ENCODE peak calls at places on chromosomes 7 and 10, in nine cellular contexts. One of them, this sample, is unnamed.

GRCh38 chr10:29271877-29272276 is 17.0 kb upstream of the LYZL1 start:
- DNase-seq in iPS DF 19.7: no peak
- DNase-seq in SJSA1: no peak
- DNase-seq in NCI-H1694 treated with DMSO at 0.1 percent for 48 hours: no peak
- DNase-seq in stimulated activated CD4-positive, alpha-beta T cell treated with anti-CD3 and anti-CD28 coated beads, Interleukin-4, amount 100 ng/mL, for 24 hours: no peak
- DNase-seq in NCI-H345: no peak
- DNase-seq in lower leg skin: no peak
- DNase-seq in A172: no peak
- DNase-seq in activated CD8-positive, alpha-beta memory T cell treated with anti-CD3 and anti-CD28 coated beads, Interleukin-2, amount 10 ng/mL, durations not matched to agents 7 days and 5 days: no peak
- DNase-seq in this sample: no peak

GRCh38 chr10:133143200-133143533 is 16.9 kb upstream of the KNDC1 start:
- DNase-seq in iPS DF 19.7: no peak
- DNase-seq in SJSA1: no peak
- DNase-seq in NCI-H1694 treated with DMSO at 0.1 percent for 48 hours: no peak
- DNase-seq in stimulated activated CD4-positive, alpha-beta T cell treated with anti-CD3 and anti-CD28 coated beads, Interleukin-4, amount 100 ng/mL, for 24 hours: no peak
- DNase-seq in NCI-H345: no peak
- DNase-seq in lower leg skin: no peak
- DNase-seq in A172: no peak
- DNase-seq in activated CD8-positive, alpha-beta memory T cell treated with anti-CD3 and anti-CD28 coated beads, Interleukin-2, amount 10 ng/mL, durations not matched to agents 7 days and 5 days: no peak
- DNase-seq in this sample: no peak

GRCh38 chr7:25262586-25262985 is 34.3 kb upstream of the NPVF start:
- DNase-seq in iPS DF 19.7: no peak
- DNase-seq in SJSA1: peak
- DNase-seq in NCI-H1694 treated with DMSO at 0.1 percent for 48 hours: no peak
- DNase-seq in stimulated activated CD4-positive, alpha-beta T cell treated with anti-CD3 and anti-CD28 coated beads, Interleukin-4, amount 100 ng/mL, for 24 hours: no peak
- DNase-seq in NCI-H345: no peak
- DNase-seq in lower leg skin: no peak
- DNase-seq in A172: peak
- DNase-seq in activated CD8-positive, alpha-beta memory T cell treated with anti-CD3 and anti-CD28 coated beads, Interleukin-2, amount 10 ng/mL, durations not matched to agents 7 days and 5 days: no peak
- DNase-seq in this sample: no peak

GRCh38 chr7:139734395-139734794 is 43.4 kb downstream of the HIPK2 start:
- DNase-seq in iPS DF 19.7: no peak
- DNase-seq in SJSA1: peak
- DNase-seq in NCI-H1694 treated with DMSO at 0.1 percent for 48 hours: no peak
- DNase-seq in stimulated activated CD4-positive, alpha-beta T cell treated with anti-CD3 and anti-CD28 coated beads, Interleukin-4, amount 100 ng/mL, for 24 hours: no peak
- DNase-seq in NCI-H345: no peak
- DNase-seq in lower leg skin: peak
- DNase-seq in A172: peak
- DNase-seq in activated CD8-positive, alpha-beta memory T cell treated with anti-CD3 and anti-CD28 coated beads, Interleukin-2, amount 10 ng/mL, durations not matched to agents 7 days and 5 days: no peak
- DNase-seq in this sample: no peak

GRCh38 chr10:114374141-114374791 is 30.0 kb downstream of the AFAP1L2 start:
- DNase-seq in iPS DF 19.7: no peak
- DNase-seq in SJSA1: no peak
- DNase-seq in NCI-H1694 treated with DMSO at 0.1 percent for 48 hours: no peak
- DNase-seq in stimulated activated CD4-positive, alpha-beta T cell treated with anti-CD3 and anti-CD28 coated beads, Interleukin-4, amount 100 ng/mL, for 24 hours: no peak
- DNase-seq in NCI-H345: no peak
- DNase-seq in lower leg skin: no peak
- DNase-seq in A172: no peak
- DNase-seq in activated CD8-positive, alpha-beta memory T cell treated with anti-CD3 and anti-CD28 coated beads, Interleukin-2, amount 10 ng/mL, durations not matched to agents 7 days and 5 days: no peak
- DNase-seq in this sample: no peak

GRCh38 chr7:45140827-45141226 is 16.8 kb upstream of the RAMP3 start:
- DNase-seq in iPS DF 19.7: no peak
- DNase-seq in SJSA1: no peak
- DNase-seq in NCI-H1694 treated with DMSO at 0.1 percent for 48 hours: no peak
- DNase-seq in stimulated activated CD4-positive, alpha-beta T cell treated with anti-CD3 and anti-CD28 coated beads, Interleukin-4, amount 100 ng/mL, for 24 hours: no peak
- DNase-seq in NCI-H345: no peak
- DNase-seq in lower leg skin: no peak
- DNase-seq in A172: no peak
- DNase-seq in activated CD8-positive, alpha-beta memory T cell treated with anti-CD3 and anti-CD28 coated beads, Interleukin-2, amount 10 ng/mL, durations not matched to agents 7 days and 5 days: no peak
- DNase-seq in this sample: no peak

GRCh38 chr7:129664029-129665012 is 52.8 kb downstream of the NRF1 start:
- DNase-seq in iPS DF 19.7: no peak
- DNase-seq in SJSA1: peak
- DNase-seq in NCI-H1694 treated with DMSO at 0.1 percent for 48 hours: peak
- DNase-seq in stimulated activated CD4-positive, alpha-beta T cell treated with anti-CD3 and anti-CD28 coated beads, Interleukin-4, amount 100 ng/mL, for 24 hours: no peak
- DNase-seq in NCI-H345: peak
- DNase-seq in lower leg skin: no peak
- DNase-seq in A172: peak
- DNase-seq in activated CD8-positive, alpha-beta memory T cell treated with anti-CD3 and anti-CD28 coated beads, Interleukin-2, amount 10 ng/mL, durations not matched to agents 7 days and 5 days: no peak
- DNase-seq in this sample: peak

GRCh38 chr10:115950320-115950719 is 322.7 kb downstream of the GFRA1 start:
- DNase-seq in iPS DF 19.7: no peak
- DNase-seq in SJSA1: no peak
- DNase-seq in NCI-H1694 treated with DMSO at 0.1 percent for 48 hours: no peak
- DNase-seq in stimulated activated CD4-positive, alpha-beta T cell treated with anti-CD3 and anti-CD28 coated beads, Interleukin-4, amount 100 ng/mL, for 24 hours: no peak
- DNase-seq in NCI-H345: no peak
- DNase-seq in lower leg skin: no peak
- DNase-seq in A172: no peak
- DNase-seq in activated CD8-positive, alpha-beta memory T cell treated with anti-CD3 and anti-CD28 coated beads, Interleukin-2, amount 10 ng/mL, durations not matched to agents 7 days and 5 days: no peak
- DNase-seq in this sample: no peak

GRCh38 chr10:127903789-127904188 is 3.1 kb upstream of the PTPRE start:
- DNase-seq in iPS DF 19.7: no peak
- DNase-seq in SJSA1: no peak
- DNase-seq in NCI-H1694 treated with DMSO at 0.1 percent for 48 hours: no peak
- DNase-seq in stimulated activated CD4-positive, alpha-beta T cell treated with anti-CD3 and anti-CD28 coated beads, Interleukin-4, amount 100 ng/mL, for 24 hours: no peak
- DNase-seq in NCI-H345: no peak
- DNase-seq in lower leg skin: peak
- DNase-seq in A172: no peak
- DNase-seq in activated CD8-positive, alpha-beta memory T cell treated with anti-CD3 and anti-CD28 coated beads, Interleukin-2, amount 10 ng/mL, durations not matched to agents 7 days and 5 days: no peak
- DNase-seq in this sample: no peak

GRCh38 chr7:101690061-101690460 is 61.0 kb upstream of the MYL10 start:
- DNase-seq in iPS DF 19.7: no peak
- DNase-seq in SJSA1: no peak
- DNase-seq in NCI-H1694 treated with DMSO at 0.1 percent for 48 hours: no peak
- DNase-seq in stimulated activated CD4-positive, alpha-beta T cell treated with anti-CD3 and anti-CD28 coated beads, Interleukin-4, amount 100 ng/mL, for 24 hours: no peak
- DNase-seq in NCI-H345: no peak
- DNase-seq in lower leg skin: no peak
- DNase-seq in A172: no peak
- DNase-seq in activated CD8-positive, alpha-beta memory T cell treated with anti-CD3 and anti-CD28 coated beads, Interleukin-2, amount 10 ng/mL, durations not matched to agents 7 days and 5 days: no peak
- DNase-seq in this sample: no peak

GRCh38 chr7:27212587-27213149 is 12.8 kb upstream of the HOXA13 start:
- DNase-seq in iPS DF 19.7: no peak
- DNase-seq in SJSA1: no peak
- DNase-seq in NCI-H1694 treated with DMSO at 0.1 percent for 48 hours: no peak
- DNase-seq in stimulated activated CD4-positive, alpha-beta T cell treated with anti-CD3 and anti-CD28 coated beads, Interleukin-4, amount 100 ng/mL, for 24 hours: no peak
- DNase-seq in NCI-H345: no peak
- DNase-seq in lower leg skin: peak
- DNase-seq in A172: no peak
- DNase-seq in activated CD8-positive, alpha-beta memory T cell treated with anti-CD3 and anti-CD28 coated beads, Interleukin-2, amount 10 ng/mL, durations not matched to agents 7 days and 5 days: no peak
- DNase-seq in this sample: no peak

GRCh38 chr10:44662002-44662401 is 249.1 kb upstream of the TMEM72 start:
- DNase-seq in iPS DF 19.7: no peak
- DNase-seq in SJSA1: no peak
- DNase-seq in NCI-H1694 treated with DMSO at 0.1 percent for 48 hours: no peak
- DNase-seq in stimulated activated CD4-positive, alpha-beta T cell treated with anti-CD3 and anti-CD28 coated beads, Interleukin-4, amount 100 ng/mL, for 24 hours: no peak
- DNase-seq in NCI-H345: no peak
- DNase-seq in lower leg skin: no peak
- DNase-seq in A172: no peak
- DNase-seq in activated CD8-positive, alpha-beta memory T cell treated with anti-CD3 and anti-CD28 coated beads, Interleukin-2, amount 10 ng/mL, durations not matched to agents 7 days and 5 days: no peak
- DNase-seq in this sample: no peak

GRCh38 chr7:107891619-107892366 is 810 bp downstream of the DLD start:
- DNase-seq in iPS DF 19.7: no peak
- DNase-seq in SJSA1: no peak
- DNase-seq in NCI-H1694 treated with DMSO at 0.1 percent for 48 hours: no peak
- DNase-seq in stimulated activated CD4-positive, alpha-beta T cell treated with anti-CD3 and anti-CD28 coated beads, Interleukin-4, amount 100 ng/mL, for 24 hours: peak
- DNase-seq in NCI-H345: no peak
- DNase-seq in lower leg skin: no peak
- DNase-seq in A172: peak
- DNase-seq in activated CD8-positive, alpha-beta memory T cell treated with anti-CD3 and anti-CD28 coated beads, Interleukin-2, amount 10 ng/mL, durations not matched to agents 7 days and 5 days: no peak
- DNase-seq in this sample: peak

GRCh38 chr10:48290286-48290685 is 15.8 kb upstream of the FRMPD2 start:
- DNase-seq in iPS DF 19.7: no peak
- DNase-seq in SJSA1: no peak
- DNase-seq in NCI-H1694 treated with DMSO at 0.1 percent for 48 hours: no peak
- DNase-seq in stimulated activated CD4-positive, alpha-beta T cell treated with anti-CD3 and anti-CD28 coated beads, Interleukin-4, amount 100 ng/mL, for 24 hours: no peak
- DNase-seq in NCI-H345: no peak
- DNase-seq in lower leg skin: no peak
- DNase-seq in A172: no peak
- DNase-seq in activated CD8-positive, alpha-beta memory T cell treated with anti-CD3 and anti-CD28 coated beads, Interleukin-2, amount 10 ng/mL, durations not matched to agents 7 days and 5 days: no peak
- DNase-seq in this sample: no peak

GRCh38 chr7:28005075-28005847 is 175.3 kb downstream of the JAZF1 start:
- DNase-seq in iPS DF 19.7: no peak
- DNase-seq in SJSA1: no peak
- DNase-seq in NCI-H1694 treated with DMSO at 0.1 percent for 48 hours: no peak
- DNase-seq in stimulated activated CD4-positive, alpha-beta T cell treated with anti-CD3 and anti-CD28 coated beads, Interleukin-4, amount 100 ng/mL, for 24 hours: no peak
- DNase-seq in NCI-H345: no peak
- DNase-seq in lower leg skin: no peak
- DNase-seq in A172: peak
- DNase-seq in activated CD8-positive, alpha-beta memory T cell treated with anti-CD3 and anti-CD28 coated beads, Interleukin-2, amount 10 ng/mL, durations not matched to agents 7 days and 5 days: no peak
- DNase-seq in this sample: no peak

GRCh38 chr7:19713676-19714075 is 4.8 kb upstream of the POLR1F start:
- DNase-seq in iPS DF 19.7: no peak
- DNase-seq in SJSA1: peak
- DNase-seq in NCI-H1694 treated with DMSO at 0.1 percent for 48 hours: peak
- DNase-seq in stimulated activated CD4-positive, alpha-beta T cell treated with anti-CD3 and anti-CD28 coated beads, Interleukin-4, amount 100 ng/mL, for 24 hours: peak
- DNase-seq in NCI-H345: peak
- DNase-seq in lower leg skin: no peak
- DNase-seq in A172: peak
- DNase-seq in activated CD8-positive, alpha-beta memory T cell treated with anti-CD3 and anti-CD28 coated beads, Interleukin-2, amount 10 ng/mL, durations not matched to agents 7 days and 5 days: peak
- DNase-seq in this sample: peak

GRCh38 chr7:73830872-73831655 is at the start of gene CLDN4:
- DNase-seq in iPS DF 19.7: no peak
- DNase-seq in SJSA1: no peak
- DNase-seq in NCI-H1694 treated with DMSO at 0.1 percent for 48 hours: no peak
- DNase-seq in stimulated activated CD4-positive, alpha-beta T cell treated with anti-CD3 and anti-CD28 coated beads, Interleukin-4, amount 100 ng/mL, for 24 hours: no peak
- DNase-seq in NCI-H345: peak
- DNase-seq in lower leg skin: peak
- DNase-seq in A172: peak
- DNase-seq in activated CD8-positive, alpha-beta memory T cell treated with anti-CD3 and anti-CD28 coated beads, Interleukin-2, amount 10 ng/mL, durations not matched to agents 7 days and 5 days: no peak
- DNase-seq in this sample: no peak

GRCh38 chr10:3702569-3702968 is 82.4 kb downstream of the KLF6 start:
- DNase-seq in iPS DF 19.7: no peak
- DNase-seq in SJSA1: no peak
- DNase-seq in NCI-H1694 treated with DMSO at 0.1 percent for 48 hours: no peak
- DNase-seq in stimulated activated CD4-positive, alpha-beta T cell treated with anti-CD3 and anti-CD28 coated beads, Interleukin-4, amount 100 ng/mL, for 24 hours: no peak
- DNase-seq in NCI-H345: peak
- DNase-seq in lower leg skin: no peak
- DNase-seq in A172: no peak
- DNase-seq in activated CD8-positive, alpha-beta memory T cell treated with anti-CD3 and anti-CD28 coated beads, Interleukin-2, amount 10 ng/mL, durations not matched to agents 7 days and 5 days: no peak
- DNase-seq in this sample: no peak

GRCh38 chr7:139566736-139567646 is 43.5 kb downstream of the CLEC2L start:
- DNase-seq in iPS DF 19.7: no peak
- DNase-seq in SJSA1: no peak
- DNase-seq in NCI-H1694 treated with DMSO at 0.1 percent for 48 hours: no peak
- DNase-seq in stimulated activated CD4-positive, alpha-beta T cell treated with anti-CD3 and anti-CD28 coated beads, Interleukin-4, amount 100 ng/mL, for 24 hours: no peak
- DNase-seq in NCI-H345: no peak
- DNase-seq in lower leg skin: peak
- DNase-seq in A172: no peak
- DNase-seq in activated CD8-positive, alpha-beta memory T cell treated with anti-CD3 and anti-CD28 coated beads, Interleukin-2, amount 10 ng/mL, durations not matched to agents 7 days and 5 days: no peak
- DNase-seq in this sample: no peak

GRCh38 chr7:90346326-90347125 is at the start of gene GTPBP10:
- DNase-seq in iPS DF 19.7: peak
- DNase-seq in SJSA1: peak
- DNase-seq in NCI-H1694 treated with DMSO at 0.1 percent for 48 hours: peak
- DNase-seq in stimulated activated CD4-positive, alpha-beta T cell treated with anti-CD3 and anti-CD28 coated beads, Interleukin-4, amount 100 ng/mL, for 24 hours: peak
- DNase-seq in NCI-H345: peak
- DNase-seq in lower leg skin: peak
- DNase-seq in A172: peak
- DNase-seq in activated CD8-positive, alpha-beta memory T cell treated with anti-CD3 and anti-CD28 coated beads, Interleukin-2, amount 10 ng/mL, durations not matched to agents 7 days and 5 days: peak
- DNase-seq in this sample: peak

GRCh38 chr10:73432646-73433537 is 469 bp downstream of the MSS51 start:
- DNase-seq in iPS DF 19.7: no peak
- DNase-seq in SJSA1: no peak
- DNase-seq in NCI-H1694 treated with DMSO at 0.1 percent for 48 hours: no peak
- DNase-seq in stimulated activated CD4-positive, alpha-beta T cell treated with anti-CD3 and anti-CD28 coated beads, Interleukin-4, amount 100 ng/mL, for 24 hours: no peak
- DNase-seq in NCI-H345: no peak
- DNase-seq in lower leg skin: no peak
- DNase-seq in A172: no peak
- DNase-seq in activated CD8-positive, alpha-beta memory T cell treated with anti-CD3 and anti-CD28 coated beads, Interleukin-2, amount 10 ng/mL, durations not matched to agents 7 days and 5 days: no peak
- DNase-seq in this sample: no peak

GRCh38 chr7:36181668-36182067 is 28.6 kb downstream of the EEPD1 start:
- DNase-seq in iPS DF 19.7: no peak
- DNase-seq in SJSA1: no peak
- DNase-seq in NCI-H1694 treated with DMSO at 0.1 percent for 48 hours: peak
- DNase-seq in stimulated activated CD4-positive, alpha-beta T cell treated with anti-CD3 and anti-CD28 coated beads, Interleukin-4, amount 100 ng/mL, for 24 hours: no peak
- DNase-seq in NCI-H345: no peak
- DNase-seq in lower leg skin: no peak
- DNase-seq in A172: no peak
- DNase-seq in activated CD8-positive, alpha-beta memory T cell treated with anti-CD3 and anti-CD28 coated beads, Interleukin-2, amount 10 ng/mL, durations not matched to agents 7 days and 5 days: no peak
- DNase-seq in this sample: no peak